ENCODE peak calls at places on chromosomes 11 and 22, in five cellular contexts. One of them, this sample, is unnamed.

GRCh38 chr11:7545611-7546010 is 31.8 kb downstream of the PPFIBP2 start:
- DNase-seq in fibroblast of gingiva: no peak
- DNase-seq in activated CD8-positive, alpha-beta memory T cell treated with anti-CD3 and anti-CD28 coated beads for 48 hours: no peak
- DNase-seq in Peyer's patch: no peak
- DNase-seq in choroid plexus epithelial cell: no peak
- DNase-seq in this sample: no peak

GRCh38 chr11:76005746-76006145 is 190.7 kb downstream of the UVRAG start:
- DNase-seq in fibroblast of gingiva: no peak
- DNase-seq in Peyer's patch: no peak
- DNase-seq in activated CD8-positive, alpha-beta memory T cell treated with anti-CD3 and anti-CD28 coated beads for 48 hours: no peak
- DNase-seq in choroid plexus epithelial cell: peak; percentile 44
- DNase-seq in this sample: no peak

GRCh38 chr22:49156662-49157285 is 670.9 kb downstream of the BRD1 start:
- DNase-seq in choroid plexus epithelial cell: no peak
- DNase-seq in activated CD8-positive, alpha-beta memory T cell treated with anti-CD3 and anti-CD28 coated beads for 48 hours: no peak
- DNase-seq in fibroblast of gingiva: no peak
- DNase-seq in Peyer's patch: no peak
- DNase-seq in this sample: no peak

GRCh38 chr11:65822760-65823528 is 10.8 kb upstream of the SNX32 start:
- DNase-seq in choroid plexus epithelial cell: no peak
- DNase-seq in activated CD8-positive, alpha-beta memory T cell treated with anti-CD3 and anti-CD28 coated beads for 48 hours: no peak
- DNase-seq in Peyer's patch: no peak
- DNase-seq in fibroblast of gingiva: no peak
- DNase-seq in this sample: no peak

GRCh38 chr11:27640954-27641353 is 59.3 kb downstream of the BDNF start:
- DNase-seq in fibroblast of gingiva: no peak
- DNase-seq in Peyer's patch: no peak
- DNase-seq in choroid plexus epithelial cell: no peak
- DNase-seq in activated CD8-positive, alpha-beta memory T cell treated with anti-CD3 and anti-CD28 coated beads for 48 hours: no peak
- DNase-seq in this sample: no peak

GRCh38 chr11:65611758-65612603 is 2.0 kb downstream of the MAP3K11 start:
- DNase-seq in activated CD8-positive, alpha-beta memory T cell treated with anti-CD3 and anti-CD28 coated beads for 48 hours: no peak
- DNase-seq in Peyer's patch: no peak
- DNase-seq in choroid plexus epithelial cell: peak; percentile 59
- DNase-seq in fibroblast of gingiva: no peak
- DNase-seq in this sample: no peak

GRCh38 chr11:97516688-97517087 is 1126.9 kb downstream of the JRKL start:
- DNase-seq in fibroblast of gingiva: no peak
- DNase-seq in activated CD8-positive, alpha-beta memory T cell treated with anti-CD3 and anti-CD28 coated beads for 48 hours: no peak
- DNase-seq in Peyer's patch: no peak
- DNase-seq in choroid plexus epithelial cell: no peak
- DNase-seq in this sample: no peak

GRCh38 chr11:72736452-72737069 is 15.6 kb downstream of the ARAP1 start:
- DNase-seq in fibroblast of gingiva: no peak
- DNase-seq in choroid plexus epithelial cell: no peak
- DNase-seq in Peyer's patch: peak; percentile 85
- DNase-seq in activated CD8-positive, alpha-beta memory T cell treated with anti-CD3 and anti-CD28 coated beads for 48 hours: no peak
- DNase-seq in this sample: no peak

GRCh38 chr11:14657841-14658240 is 14.2 kb downstream of the PDE3B start:
- DNase-seq in choroid plexus epithelial cell: no peak
- DNase-seq in Peyer's patch: no peak
- DNase-seq in fibroblast of gingiva: no peak
- DNase-seq in activated CD8-positive, alpha-beta memory T cell treated with anti-CD3 and anti-CD28 coated beads for 48 hours: no peak
- DNase-seq in this sample: no peak

GRCh38 chr11:71391786-71392185 is 56.4 kb downstream of the DHCR7 start:
- DNase-seq in choroid plexus epithelial cell: no peak
- DNase-seq in Peyer's patch: peak; percentile 17
- DNase-seq in fibroblast of gingiva: no peak
- DNase-seq in activated CD8-positive, alpha-beta memory T cell treated with anti-CD3 and anti-CD28 coated beads for 48 hours: no peak
- DNase-seq in this sample: no peak

GRCh38 chr11:57434640-57435546 is 8.0 kb upstream of the SLC43A3 start:
- DNase-seq in activated CD8-positive, alpha-beta memory T cell treated with anti-CD3 and anti-CD28 coated beads for 48 hours: no peak
- DNase-seq in fibroblast of gingiva: peak; percentile 93
- DNase-seq in Peyer's patch: no peak
- DNase-seq in choroid plexus epithelial cell: peak; percentile 97
- DNase-seq in this sample: no peak

GRCh38 chr11:17790453-17790852 is 55.9 kb downstream of the KCNC1 start:
- DNase-seq in Peyer's patch: no peak
- DNase-seq in activated CD8-positive, alpha-beta memory T cell treated with anti-CD3 and anti-CD28 coated beads for 48 hours: no peak
- DNase-seq in fibroblast of gingiva: peak; percentile 56
- DNase-seq in choroid plexus epithelial cell: peak; percentile 84
- DNase-seq in this sample: no peak

GRCh38 chr11:709109-709997 is 3.3 kb downstream of the EPS8L2 start:
- DNase-seq in activated CD8-positive, alpha-beta memory T cell treated with anti-CD3 and anti-CD28 coated beads for 48 hours: no peak
- DNase-seq in Peyer's patch: peak; percentile 44
- DNase-seq in choroid plexus epithelial cell: no peak
- DNase-seq in fibroblast of gingiva: no peak
- DNase-seq in this sample: no peak

GRCh38 chr11:34395916-34396555 is 38.2 kb upstream of the ABTB2 start:
- DNase-seq in activated CD8-positive, alpha-beta memory T cell treated with anti-CD3 and anti-CD28 coated beads for 48 hours: no peak
- DNase-seq in Peyer's patch: no peak
- DNase-seq in fibroblast of gingiva: peak; percentile 72
- DNase-seq in choroid plexus epithelial cell: no peak
- DNase-seq in this sample: no peak

GRCh38 chr22:25149014-25149413 is 50.6 kb upstream of the CRYBB3 start:
- DNase-seq in fibroblast of gingiva: no peak
- DNase-seq in activated CD8-positive, alpha-beta memory T cell treated with anti-CD3 and anti-CD28 coated beads for 48 hours: no peak
- DNase-seq in Peyer's patch: no peak
- DNase-seq in choroid plexus epithelial cell: no peak
- DNase-seq in this sample: no peak

GRCh38 chr11:12694182-12694531 is 19.9 kb downstream of the TEAD1 start:
- DNase-seq in activated CD8-positive, alpha-beta memory T cell treated with anti-CD3 and anti-CD28 coated beads for 48 hours: no peak
- DNase-seq in choroid plexus epithelial cell: peak; percentile 68
- DNase-seq in fibroblast of gingiva: no peak
- DNase-seq in Peyer's patch: no peak
- DNase-seq in this sample: no peak

GRCh38 chr11:93942176-93942575 is 79.0 kb upstream of the HEPHL1 start:
- DNase-seq in activated CD8-positive, alpha-beta memory T cell treated with anti-CD3 and anti-CD28 coated beads for 48 hours: no peak
- DNase-seq in choroid plexus epithelial cell: no peak
- DNase-seq in fibroblast of gingiva: no peak
- DNase-seq in Peyer's patch: no peak
- DNase-seq in this sample: no peak

GRCh38 chr11:68999093-68999747 is 13.8 kb downstream of the MRGPRF start:
- DNase-seq in fibroblast of gingiva: no peak
- DNase-seq in activated CD8-positive, alpha-beta memory T cell treated with anti-CD3 and anti-CD28 coated beads for 48 hours: no peak
- DNase-seq in choroid plexus epithelial cell: no peak
- DNase-seq in Peyer's patch: peak; percentile 28
- DNase-seq in this sample: no peak

GRCh38 chr22:27718186-27719032 is 83.1 kb downstream of the MN1 start:
- DNase-seq in activated CD8-positive, alpha-beta memory T cell treated with anti-CD3 and anti-CD28 coated beads for 48 hours: no peak
- DNase-seq in fibroblast of gingiva: peak; percentile 91
- DNase-seq in choroid plexus epithelial cell: peak; percentile 92
- DNase-seq in Peyer's patch: peak; percentile 75
- DNase-seq in this sample: no peak

GRCh38 chr22:31083377-31083768 is 2.3 kb downstream of the SMTN start:
- DNase-seq in choroid plexus epithelial cell: no peak
- DNase-seq in Peyer's patch: peak; percentile 70
- DNase-seq in activated CD8-positive, alpha-beta memory T cell treated with anti-CD3 and anti-CD28 coated beads for 48 hours: no peak
- DNase-seq in fibroblast of gingiva: no peak
- DNase-seq in this sample: no peak

GRCh38 chr22:20771918-20772625 is 1.8 kb upstream of the SERPIND1 start:
- DNase-seq in Peyer's patch: no peak
- DNase-seq in fibroblast of gingiva: no peak
- DNase-seq in activated CD8-positive, alpha-beta memory T cell treated with anti-CD3 and anti-CD28 coated beads for 48 hours: no peak
- DNase-seq in choroid plexus epithelial cell: no peak
- DNase-seq in this sample: no peak

GRCh38 chr11:57354699-57355098 is 16.5 kb downstream of the P2RX3 start:
- DNase-seq in Peyer's patch: no peak
- DNase-seq in activated CD8-positive, alpha-beta memory T cell treated with anti-CD3 and anti-CD28 coated beads for 48 hours: no peak
- DNase-seq in choroid plexus epithelial cell: no peak
- DNase-seq in fibroblast of gingiva: no peak
- DNase-seq in this sample: peak; percentile 66

GRCh38 chr11:132245558-132246385 is 875.4 kb downstream of the NTM start:
- DNase-seq in activated CD8-positive, alpha-beta memory T cell treated with anti-CD3 and anti-CD28 coated beads for 48 hours: no peak
- DNase-seq in choroid plexus epithelial cell: no peak
- DNase-seq in Peyer's patch: no peak
- DNase-seq in fibroblast of gingiva: no peak
- DNase-seq in this sample: no peak

GRCh38 chr11:820655-821512 is 2.2 kb downstream of the PNPLA2 start:
- DNase-seq in fibroblast of gingiva: peak; percentile 89
- DNase-seq in Peyer's patch: peak; percentile 88
- DNase-seq in choroid plexus epithelial cell: no peak
- DNase-seq in activated CD8-positive, alpha-beta memory T cell treated with anti-CD3 and anti-CD28 coated beads for 48 hours: no peak
- DNase-seq in this sample: no peak

GRCh38 chr22:25360891-25361645 is 141.6 kb downstream of the CRYBB2 start:
- DNase-seq in Peyer's patch: peak; percentile 31
- DNase-seq in choroid plexus epithelial cell: no peak
- DNase-seq in activated CD8-positive, alpha-beta memory T cell treated with anti-CD3 and anti-CD28 coated beads for 48 hours: no peak
- DNase-seq in fibroblast of gingiva: no peak
- DNase-seq in this sample: no peak

GRCh38 chr11:45078236-45079074 is 68.0 kb upstream of the PRDM11 start:
- DNase-seq in fibroblast of gingiva: no peak
- DNase-seq in activated CD8-positive, alpha-beta memory T cell treated with anti-CD3 and anti-CD28 coated beads for 48 hours: no peak
- DNase-seq in Peyer's patch: no peak
- DNase-seq in choroid plexus epithelial cell: no peak
- DNase-seq in this sample: no peak

GRCh38 chr11:103959279-103959930 is 77.0 kb upstream of the DDI1 start:
- DNase-seq in fibroblast of gingiva: peak; percentile 30
- DNase-seq in Peyer's patch: no peak
- DNase-seq in choroid plexus epithelial cell: peak; percentile 95
- DNase-seq in activated CD8-positive, alpha-beta memory T cell treated with anti-CD3 and anti-CD28 coated beads for 48 hours: no peak
- DNase-seq in this sample: no peak

GRCh38 chr11:2577071-2578005 is 122.5 kb downstream of the KCNQ1OT1 start:
- DNase-seq in fibroblast of gingiva: no peak
- DNase-seq in activated CD8-positive, alpha-beta memory T cell treated with anti-CD3 and anti-CD28 coated beads for 48 hours: no peak
- DNase-seq in choroid plexus epithelial cell: no peak
- DNase-seq in Peyer's patch: peak; percentile 52
- DNase-seq in this sample: no peak

GRCh38 chr11:110000045-110000502 is 93.1 kb upstream of the ZC3H12C start:
- DNase-seq in Peyer's patch: no peak
- DNase-seq in activated CD8-positive, alpha-beta memory T cell treated with anti-CD3 and anti-CD28 coated beads for 48 hours: no peak
- DNase-seq in choroid plexus epithelial cell: peak; percentile 95
- DNase-seq in fibroblast of gingiva: peak; percentile 89
- DNase-seq in this sample: no peak

GRCh38 chr11:130069684-130070108 is at the start of gene APLP2:
- DNase-seq in Peyer's patch: peak; percentile 100
- DNase-seq in fibroblast of gingiva: peak; percentile 99
- DNase-seq in choroid plexus epithelial cell: peak; percentile 99
- DNase-seq in activated CD8-positive, alpha-beta memory T cell treated with anti-CD3 and anti-CD28 coated beads for 48 hours: peak; percentile 74
- DNase-seq in this sample: peak; percentile 98

GRCh38 chr11:92626624-92627023 is 342.8 kb upstream of the MTNR1B start:
- DNase-seq in fibroblast of gingiva: no peak
- DNase-seq in Peyer's patch: no peak
- DNase-seq in activated CD8-positive, alpha-beta memory T cell treated with anti-CD3 and anti-CD28 coated beads for 48 hours: no peak
- DNase-seq in choroid plexus epithelial cell: no peak
- DNase-seq in this sample: no peak

GRCh38 chr11:2399488-2400068 is 972 bp upstream of the TSSC4 start:
- DNase-seq in fibroblast of gingiva: peak; percentile 37
- DNase-seq in activated CD8-positive, alpha-beta memory T cell treated with anti-CD3 and anti-CD28 coated beads for 48 hours: no peak
- DNase-seq in Peyer's patch: no peak
- DNase-seq in choroid plexus epithelial cell: peak; percentile 58
- DNase-seq in this sample: no peak

GRCh38 chr11:89361738-89362137 is 129.4 kb downstream of the NOX4 start:
- DNase-seq in fibroblast of gingiva: no peak
- DNase-seq in activated CD8-positive, alpha-beta memory T cell treated with anti-CD3 and anti-CD28 coated beads for 48 hours: no peak
- DNase-seq in Peyer's patch: no peak
- DNase-seq in choroid plexus epithelial cell: no peak
- DNase-seq in this sample: no peak

GRCh38 chr11:128928400-128928799 is 14.3 kb downstream of the TP53AIP1 start:
- DNase-seq in fibroblast of gingiva: no peak
- DNase-seq in choroid plexus epithelial cell: no peak
- DNase-seq in Peyer's patch: peak; percentile 66
- DNase-seq in activated CD8-positive, alpha-beta memory T cell treated with anti-CD3 and anti-CD28 coated beads for 48 hours: no peak
- DNase-seq in this sample: no peak

This sample was measured in CMK.